ENCODE peak calls at places on chromosomes 2 and 18, in eight cellular contexts. One of them, this sample, is unnamed.

GRCh38 chr18:58129019-58129374 is 85.0 kb downstream of the NEDD4L start:
- DNase-seq in heart left ventricle: no peak
- DNase-seq in pancreas: no peak
- DNase-seq in AG04449: no peak
- DNase-seq in CD4-positive, CD25-positive, alpha-beta regulatory T cell: no peak
- DNase-seq in A549: no peak
- DNase-seq in brain microvascular endothelial cell: no peak
- DNase-seq in fibroblast of mammary gland: no peak
- DNase-seq in this sample: no peak

GRCh38 chr2:84969511-84970265 is 1.3 kb upstream of the KCMF1 start:
- DNase-seq in heart left ventricle: no peak
- DNase-seq in pancreas: no peak
- DNase-seq in AG04449: no peak
- DNase-seq in CD4-positive, CD25-positive, alpha-beta regulatory T cell: peak; percentile 74
- DNase-seq in A549: peak; percentile 52
- DNase-seq in brain microvascular endothelial cell: no peak
- DNase-seq in fibroblast of mammary gland: peak; percentile 58
- DNase-seq in this sample: no peak

GRCh38 chr2:239303711-239304532 is 96.9 kb downstream of the HDAC4 start:
- DNase-seq in heart left ventricle: no peak
- DNase-seq in pancreas: peak; percentile 51
- DNase-seq in AG04449: no peak
- DNase-seq in CD4-positive, CD25-positive, alpha-beta regulatory T cell: peak; percentile 51
- DNase-seq in A549: no peak
- DNase-seq in brain microvascular endothelial cell: no peak
- DNase-seq in fibroblast of mammary gland: no peak
- DNase-seq in this sample: no peak

GRCh38 chr2:173750332-173750731 is 214.8 kb downstream of the SP3 start:
- DNase-seq in heart left ventricle: no peak
- DNase-seq in pancreas: no peak
- DNase-seq in AG04449: peak; percentile 9
- DNase-seq in CD4-positive, CD25-positive, alpha-beta regulatory T cell: no peak
- DNase-seq in A549: no peak
- DNase-seq in brain microvascular endothelial cell: no peak
- DNase-seq in fibroblast of mammary gland: peak; percentile 30
- DNase-seq in this sample: no peak

GRCh38 chr2:56749152-56749752 is 565.5 kb downstream of the CCDC85A start:
- DNase-seq in heart left ventricle: no peak
- DNase-seq in pancreas: no peak
- DNase-seq in AG04449: peak; percentile 21
- DNase-seq in CD4-positive, CD25-positive, alpha-beta regulatory T cell: peak; percentile 5
- DNase-seq in A549: peak; percentile 48
- DNase-seq in brain microvascular endothelial cell: no peak
- DNase-seq in fibroblast of mammary gland: peak; percentile 63
- DNase-seq in this sample: no peak

GRCh38 chr2:135052042-135052876 is at the start of gene RAB3GAP1:
- DNase-seq in heart left ventricle: peak; percentile 89
- DNase-seq in pancreas: peak; percentile 78
- DNase-seq in AG04449: no peak
- DNase-seq in CD4-positive, CD25-positive, alpha-beta regulatory T cell: peak; percentile 95
- DNase-seq in A549: peak; percentile 84
- DNase-seq in brain microvascular endothelial cell: peak; percentile 82
- DNase-seq in fibroblast of mammary gland: peak; percentile 79
- DNase-seq in this sample: peak; percentile 68

GRCh38 chr2:144938308-144938709 is 418.4 kb upstream of the ZEB2 start:
- DNase-seq in heart left ventricle: no peak
- DNase-seq in pancreas: no peak
- DNase-seq in AG04449: peak; percentile 67
- DNase-seq in CD4-positive, CD25-positive, alpha-beta regulatory T cell: no peak
- DNase-seq in A549: peak; percentile 33
- DNase-seq in brain microvascular endothelial cell: peak; percentile 86
- DNase-seq in fibroblast of mammary gland: peak; percentile 89
- DNase-seq in this sample: peak; percentile 46

GRCh38 chr18:58603365-58604067 is 25.4 kb downstream of the ALPK2 start:
- DNase-seq in heart left ventricle: no peak
- DNase-seq in pancreas: no peak
- DNase-seq in AG04449: no peak
- DNase-seq in CD4-positive, CD25-positive, alpha-beta regulatory T cell: no peak
- DNase-seq in A549: no peak
- DNase-seq in brain microvascular endothelial cell: no peak
- DNase-seq in fibroblast of mammary gland: peak; percentile 17
- DNase-seq in this sample: no peak

GRCh38 chr2:112836695-112837117 is at the start of gene IL1B:
- DNase-seq in heart left ventricle: no peak
- DNase-seq in pancreas: no peak
- DNase-seq in AG04449: peak; percentile 34
- DNase-seq in CD4-positive, CD25-positive, alpha-beta regulatory T cell: no peak
- DNase-seq in A549: peak; percentile 16
- DNase-seq in brain microvascular endothelial cell: peak; percentile 81
- DNase-seq in fibroblast of mammary gland: peak; percentile 84
- DNase-seq in this sample: no peak

GRCh38 chr2:118310016-118310877 is 222.0 kb downstream of the INSIG2 start:
- DNase-seq in heart left ventricle: peak; percentile 63
- DNase-seq in pancreas: peak; percentile 41
- DNase-seq in AG04449: no peak
- DNase-seq in CD4-positive, CD25-positive, alpha-beta regulatory T cell: peak; percentile 80
- DNase-seq in A549: no peak
- DNase-seq in brain microvascular endothelial cell: peak; percentile 27
- DNase-seq in fibroblast of mammary gland: peak; percentile 54
- DNase-seq in this sample: no peak

GRCh38 chr2:16142383-16143361 is 202.3 kb downstream of the MYCN start:
- DNase-seq in heart left ventricle: no peak
- DNase-seq in pancreas: no peak
- DNase-seq in AG04449: no peak
- DNase-seq in CD4-positive, CD25-positive, alpha-beta regulatory T cell: peak; percentile 52
- DNase-seq in A549: no peak
- DNase-seq in brain microvascular endothelial cell: no peak
- DNase-seq in fibroblast of mammary gland: no peak
- DNase-seq in this sample: no peak

GRCh38 chr2:41040782-41041181 is 588.9 kb upstream of the SLC8A1 start:
- DNase-seq in heart left ventricle: no peak
- DNase-seq in pancreas: no peak
- DNase-seq in AG04449: no peak
- DNase-seq in CD4-positive, CD25-positive, alpha-beta regulatory T cell: no peak
- DNase-seq in A549: no peak
- DNase-seq in brain microvascular endothelial cell: no peak
- DNase-seq in fibroblast of mammary gland: no peak
- DNase-seq in this sample: no peak

GRCh38 chr2:149955201-149955600 is 367.6 kb upstream of the MMADHC start:
- DNase-seq in heart left ventricle: no peak
- DNase-seq in pancreas: no peak
- DNase-seq in AG04449: no peak
- DNase-seq in CD4-positive, CD25-positive, alpha-beta regulatory T cell: no peak
- DNase-seq in A549: no peak
- DNase-seq in brain microvascular endothelial cell: no peak
- DNase-seq in fibroblast of mammary gland: no peak
- DNase-seq in this sample: peak; percentile 29

GRCh38 chr2:3575534-3576324 is 669 bp downstream of the RPS7 start:
- DNase-seq in heart left ventricle: no peak
- DNase-seq in pancreas: peak; percentile 73
- DNase-seq in AG04449: no peak
- DNase-seq in CD4-positive, CD25-positive, alpha-beta regulatory T cell: peak; percentile 42
- DNase-seq in A549: peak; percentile 23
- DNase-seq in brain microvascular endothelial cell: no peak
- DNase-seq in fibroblast of mammary gland: no peak
- DNase-seq in this sample: no peak

GRCh38 chr2:206708286-206708685 is 9.9 kb downstream of the DYTN start:
- DNase-seq in heart left ventricle: no peak
- DNase-seq in pancreas: no peak
- DNase-seq in AG04449: no peak
- DNase-seq in CD4-positive, CD25-positive, alpha-beta regulatory T cell: no peak
- DNase-seq in A549: no peak
- DNase-seq in brain microvascular endothelial cell: no peak
- DNase-seq in fibroblast of mammary gland: no peak
- DNase-seq in this sample: no peak

DNA sequence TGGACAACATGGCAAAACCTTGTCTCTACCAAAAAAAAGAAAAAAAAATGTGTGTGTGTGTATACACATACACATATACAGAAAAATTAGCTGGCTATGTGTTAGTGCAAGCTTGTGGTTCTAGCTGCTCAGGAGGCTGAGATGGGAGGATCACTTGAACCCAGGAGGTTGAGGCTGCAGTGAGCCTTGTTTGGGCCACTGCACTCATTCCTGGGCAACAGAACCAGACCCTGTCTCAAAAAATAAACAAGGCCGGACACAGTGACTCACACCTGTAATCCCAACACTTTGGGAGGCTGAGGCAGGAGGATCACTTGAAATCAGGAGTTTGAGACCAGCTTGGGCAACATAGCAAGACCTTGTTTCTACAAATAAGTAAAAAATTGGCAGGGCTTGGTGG is 2.1 kb downstream of the COQ10B start:
- DNase-seq in heart left ventricle: no peak
- DNase-seq in pancreas: no peak
- DNase-seq in AG04449: no peak
- DNase-seq in CD4-positive, CD25-positive, alpha-beta regulatory T cell: no peak
- DNase-seq in A549: no peak
- DNase-seq in brain microvascular endothelial cell: no peak
- DNase-seq in fibroblast of mammary gland: no peak
- DNase-seq in this sample: no peak
- H3K4me3 ChIP-seq in heart left ventricle: no peak overlapping the region
- H3K4me3 ChIP-seq in pancreas: peak overlapping the region; percentile 76
- H3K4me3 ChIP-seq in AG04449: no peak overlapping the region
- H3K4me3 ChIP-seq in CD4-positive, CD25-positive, alpha-beta regulatory T cell: peak overlapping the region; percentile 100
- H3K4me3 ChIP-seq in A549: no peak overlapping the region
- H3K4me3 ChIP-seq in brain microvascular endothelial cell: no peak overlapping the region
- H3K4me3 ChIP-seq in fibroblast of mammary gland: no peak overlapping the region
- H3K4me3 ChIP-seq in this sample: no peak overlapping the region

DNA sequence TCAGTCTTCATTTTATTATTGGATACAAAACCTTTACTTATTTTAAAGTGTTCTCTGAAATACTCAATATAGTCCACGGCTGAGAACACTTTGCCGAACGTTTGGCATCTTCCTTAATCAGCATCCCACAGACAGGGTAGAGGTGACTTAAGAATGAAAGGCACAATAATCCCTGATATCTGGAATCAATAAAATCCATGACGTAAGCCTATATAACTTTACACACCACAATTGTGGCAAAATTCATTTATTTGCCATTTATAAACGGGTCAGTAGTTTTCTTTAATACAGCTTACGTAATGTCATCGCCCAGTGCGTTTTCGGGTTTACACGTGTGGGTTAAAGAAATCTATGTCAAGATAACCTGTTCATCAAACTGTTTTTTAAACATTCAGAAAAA is 1.3 kb downstream of the MGAT4A start:
- DNase-seq in heart left ventricle: no peak
- DNase-seq in pancreas: no peak
- DNase-seq in AG04449: no peak
- DNase-seq in CD4-positive, CD25-positive, alpha-beta regulatory T cell: peak; percentile 28
- DNase-seq in A549: no peak
- DNase-seq in brain microvascular endothelial cell: no peak
- DNase-seq in fibroblast of mammary gland: peak; percentile 9
- DNase-seq in this sample: no peak
- H3K4me3 ChIP-seq in heart left ventricle: peak overlapping the region; percentile 74
- H3K4me3 ChIP-seq in pancreas: peak overlapping the region; percentile 84
- H3K4me3 ChIP-seq in AG04449: no peak overlapping the region
- H3K4me3 ChIP-seq in CD4-positive, CD25-positive, alpha-beta regulatory T cell: peak overlapping the region; percentile 90
- H3K4me3 ChIP-seq in A549: peak overlapping the region; percentile 85
- H3K4me3 ChIP-seq in brain microvascular endothelial cell: no peak overlapping the region
- H3K4me3 ChIP-seq in fibroblast of mammary gland: no peak overlapping the region
- H3K4me3 ChIP-seq in this sample: peak overlapping the region; percentile 57

GRCh38 chr2:203535784-203536590 is 886 bp upstream of the RAPH1 start:
- DNase-seq in heart left ventricle: no peak
- DNase-seq in pancreas: no peak
- DNase-seq in AG04449: no peak
- DNase-seq in CD4-positive, CD25-positive, alpha-beta regulatory T cell: no peak
- DNase-seq in A549: no peak
- DNase-seq in brain microvascular endothelial cell: no peak
- DNase-seq in fibroblast of mammary gland: no peak
- DNase-seq in this sample: no peak
- H3K4me3 ChIP-seq in heart left ventricle: peak overlapping the region; percentile 97
- H3K4me3 ChIP-seq in pancreas: peak overlapping the region; percentile 97
- H3K4me3 ChIP-seq in AG04449: peak overlapping the region; percentile 89
- H3K4me3 ChIP-seq in CD4-positive, CD25-positive, alpha-beta regulatory T cell: peak overlapping the region; percentile 65
- H3K4me3 ChIP-seq in A549: peak overlapping the region; percentile 72
- H3K4me3 ChIP-seq in brain microvascular endothelial cell: peak overlapping the region; percentile 90
- H3K4me3 ChIP-seq in fibroblast of mammary gland: peak overlapping the region; percentile 62
- H3K4me3 ChIP-seq in this sample: peak overlapping the region; percentile 72

GRCh38 chr2:121213386-121213785 is 71.6 kb downstream of the TFCP2L1 start:
- DNase-seq in heart left ventricle: no peak
- DNase-seq in pancreas: peak; percentile 19
- DNase-seq in AG04449: no peak
- DNase-seq in CD4-positive, CD25-positive, alpha-beta regulatory T cell: no peak
- DNase-seq in A549: no peak
- DNase-seq in brain microvascular endothelial cell: no peak
- DNase-seq in fibroblast of mammary gland: no peak
- DNase-seq in this sample: no peak

GRCh38 chr2:121210691-121211090 is 74.3 kb downstream of the TFCP2L1 start:
- DNase-seq in heart left ventricle: no peak
- DNase-seq in pancreas: peak; percentile 79
- DNase-seq in AG04449: no peak
- DNase-seq in CD4-positive, CD25-positive, alpha-beta regulatory T cell: no peak
- DNase-seq in A549: peak; percentile 54
- DNase-seq in brain microvascular endothelial cell: no peak
- DNase-seq in fibroblast of mammary gland: no peak
- DNase-seq in this sample: no peak

GRCh38 chr2:121211251-121211650 is 73.8 kb downstream of the TFCP2L1 start:
- DNase-seq in heart left ventricle: no peak
- DNase-seq in pancreas: peak; percentile 50
- DNase-seq in AG04449: no peak
- DNase-seq in CD4-positive, CD25-positive, alpha-beta regulatory T cell: no peak
- DNase-seq in A549: no peak
- DNase-seq in brain microvascular endothelial cell: no peak
- DNase-seq in fibroblast of mammary gland: no peak
- DNase-seq in this sample: no peak

GRCh38 chr2:121212661-121213325 is 72.2 kb downstream of the TFCP2L1 start:
- DNase-seq in heart left ventricle: peak; percentile 62
- DNase-seq in pancreas: peak; percentile 55
- DNase-seq in AG04449: no peak
- DNase-seq in CD4-positive, CD25-positive, alpha-beta regulatory T cell: no peak
- DNase-seq in A549: no peak
- DNase-seq in brain microvascular endothelial cell: no peak
- DNase-seq in fibroblast of mammary gland: no peak
- DNase-seq in this sample: no peak

GRCh38 chr2:121211689-121212151 is 73.3 kb downstream of the TFCP2L1 start:
- DNase-seq in heart left ventricle: no peak
- DNase-seq in pancreas: peak; percentile 62
- DNase-seq in AG04449: no peak
- DNase-seq in CD4-positive, CD25-positive, alpha-beta regulatory T cell: no peak
- DNase-seq in A549: no peak
- DNase-seq in brain microvascular endothelial cell: no peak
- DNase-seq in fibroblast of mammary gland: no peak
- DNase-seq in this sample: no peak
- H3K4me3 ChIP-seq in heart left ventricle: no peak overlapping the region
- H3K4me3 ChIP-seq in pancreas: no peak overlapping the region
- H3K4me3 ChIP-seq in AG04449: no peak overlapping the region
- H3K4me3 ChIP-seq in CD4-positive, CD25-positive, alpha-beta regulatory T cell: no peak overlapping the region
- H3K4me3 ChIP-seq in A549: no peak overlapping the region
- H3K4me3 ChIP-seq in brain microvascular endothelial cell: no peak overlapping the region
- H3K4me3 ChIP-seq in fibroblast of mammary gland: no peak overlapping the region
- H3K4me3 ChIP-seq in this sample: no peak overlapping the region